ENCODE peak calls at places on chromosomes 13 and 19, in ten cellular contexts. H is neural progenitor cell, S is cardiac muscle cell, I is tibial nerve, G is esophagus squamous epithelium, Q is Peyer's patch, C is tibial artery, Z is heart left ventricle, R is pancreas, U is upper lobe of right lung. B is an unnamed sample. For H3K27me3 and H3K4me1, the result is how much of the 10 kb centered on the place peaks cover.

GRCh38 chr19:45254044-45254531 is 3.0 kb downstream of the MARK4 start:
- DNase-seq in H (no peak), S (no peak), I (no peak), G (no peak), Q (no peak), C (no peak), Z (no peak), R (no peak), U (no peak), B (no peak)

GRCh38 chr13:113098163-113098732 is 7.3 kb upstream of the F7 start:
- DNase-seq in H (no peak), S (no peak), I (no peak), G (no peak), Q (no peak), C (no peak), Z (no peak), R (no peak), U (no peak), B (no peak)

GRCh38 chr13:23432589-23432988 is 913 bp downstream of the SACS start:
- DNase-seq in H (peak), S (no peak), I (no peak), G (no peak), Q (no peak), C (no peak), Z (no peak), R (no peak), U (no peak), B (no peak)

GRCh38 chr13:21825186-21825585 is 154.3 kb downstream of the FGF9 start:
- DNase-seq in H (no peak), S (no peak), I (no peak), G (no peak), Q (no peak), C (no peak), Z (no peak), R (no peak), U (no peak), B (no peak)

GRCh38 chr19:44848036-44848804 is 2.1 kb downstream of the NECTIN2 start:
- DNase-seq in H (peak), S (peak), I (no peak), G (no peak), Q (no peak), C (peak), Z (peak), R (peak), U (no peak), B (no peak)

GRCh38 chr13:42970824-42971669 is 21.0 kb downstream of the EPSTI1 start:
- DNase-seq in H (peak), S (peak), I (peak), G (no peak), Q (no peak), C (peak), Z (no peak), R (no peak), U (no peak), B (no peak)

GRCh38 chr13:64480206-64480605 is 2749.9 kb downstream of the PCDH9 start:
- DNase-seq in H (no peak), S (no peak), I (no peak), G (no peak), Q (no peak), C (no peak), Z (no peak), R (no peak), U (no peak), B (no peak)

GRCh38 chr13:113110852-113111315 is 5.3 kb downstream of the F7 start:
- DNase-seq in H (no peak), S (no peak), I (no peak), G (no peak), Q (peak), C (no peak), Z (peak), R (no peak), U (no peak), B (no peak)

GRCh38 chr19:30227661-30228112 is 144.5 kb upstream of the ZNF536 start:
- DNase-seq in H (peak), S (peak), I (peak), G (no peak), Q (peak), C (peak), Z (peak), R (peak), U (peak), B (no peak)

GRCh38 chr13:112954488-112955270 is 14.3 kb upstream of the MCF2L start:
- DNase-seq in H (no peak), S (no peak), I (no peak), G (no peak), Q (peak), C (no peak), Z (no peak), R (no peak), U (no peak), B (no peak)

GRCh38 chr13:98089826-98090225 is 53.1 kb upstream of the FARP1 start:
- DNase-seq in H (no peak), S (no peak), I (no peak), G (no peak), Q (no peak), C (no peak), Z (no peak), R (no peak), U (no peak), B (no peak)

GRCh38 chr19:19321143-19321577 is 531 bp downstream of the MAU2 start:
- DNase-seq in H (peak), S (no peak), I (no peak), G (no peak), Q (no peak), C (no peak), Z (no peak), R (no peak), U (no peak), B (no peak)

GRCh38 chr19:15307169-15307568 is 25.2 kb downstream of the BRD4 start:
- DNase-seq in H (no peak), S (no peak), I (no peak), G (no peak), Q (no peak), C (no peak), Z (no peak), R (no peak), U (no peak), B (no peak)

GRCh38 chr19:29606420-29606747 is 301 bp downstream of the POP4 start:
- DNase-seq in H (no peak), S (no peak), I (no peak), G (no peak), Q (no peak), C (no peak), Z (no peak), R (no peak), U (no peak), B (no peak)

GRCh38 chr13:21576424-21576823 is 27.5 kb downstream of the MICU2 start:
- DNase-seq in H (no peak), S (peak), I (no peak), G (no peak), Q (no peak), C (no peak), Z (no peak), R (no peak), U (no peak), B (no peak)

GRCh38 chr19:16566161-16566560 is 6.1 kb downstream of the SLC35E1 start:
- DNase-seq in H (no peak), S (no peak), I (no peak), G (no peak), Q (no peak), C (no peak), Z (no peak), R (no peak), U (no peak), B (no peak)

GRCh38 chr19:35208121-35208520 is 20.4 kb downstream of the FAM187B start:
- DNase-seq in H (no peak), S (no peak), I (no peak), G (no peak), Q (no peak), C (no peak), Z (no peak), R (no peak), U (peak), B (no peak)

GRCh38 chr13:80921556-80921955 is 580.6 kb upstream of the SPRY2 start:
- DNase-seq in H (no peak), S (peak), I (no peak), G (no peak), Q (no peak), C (no peak), Z (no peak), R (no peak), U (no peak), B (no peak)

GRCh38 chr13:37495046-37495445 is 103.5 kb downstream of the POSTN start:
- DNase-seq in H (no peak), S (no peak), I (no peak), G (no peak), Q (no peak), C (no peak), Z (no peak), R (no peak), U (no peak), B (no peak)

GRCh38 chr13:59409211-59409610 is 754.5 kb downstream of the DIAPH3 start:
- DNase-seq in H (peak), S (peak), I (no peak), G (no peak), Q (no peak), C (no peak), Z (peak), R (peak), U (no peak), B (no peak)

GRCh38 chr19:49716154-49716553 is 25.2 kb downstream of the CPT1C start:
- DNase-seq in H (no peak), S (peak), I (no peak), G (no peak), Q (no peak), C (no peak), Z (no peak), R (no peak), U (no peak), B (no peak)

DNA sequence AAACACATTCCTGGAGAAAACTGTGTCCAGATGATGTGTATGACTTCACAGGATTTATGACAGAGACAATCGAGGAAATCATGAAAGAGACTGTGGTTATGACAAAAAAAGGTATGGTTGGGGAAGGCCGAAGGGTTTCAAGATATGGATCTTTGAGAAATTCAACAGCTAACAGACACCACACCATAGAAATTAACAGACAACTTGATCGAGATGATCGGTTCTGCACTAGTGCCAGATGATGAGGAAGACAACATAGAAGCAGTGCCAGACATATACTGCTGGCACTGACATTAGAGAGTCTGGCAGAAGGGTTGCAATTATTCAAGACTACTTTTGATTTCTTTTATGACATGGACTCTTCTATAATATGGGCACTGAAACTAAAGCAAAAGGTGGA is 37.2 kb downstream of the KCNRG start:
- DNase-seq in H (no peak), S (no peak), I (no peak), G (no peak), Q (no peak), C (no peak), Z (no peak), R (no peak), U (no peak), B (no peak)
- H3K27me3 ChIP-seq in H (under half), S (under half), I (under half), G (under half), Q (under half), C (under half), Z (under half), R (under half), U (under half), B (under half)

GRCh38 chr13:29490561-29490960 is 104.9 kb downstream of the SLC7A1 start:
- DNase-seq in H (no peak), S (no peak), I (no peak), G (no peak), Q (no peak), C (no peak), Z (no peak), R (no peak), U (no peak), B (no peak)
- H3K4me1 ChIP-seq in H (under half), S (under half), I (under half), G (under half), Q (under half), C (under half), Z (under half), R (under half), U (under half), B (under half)

DNA sequence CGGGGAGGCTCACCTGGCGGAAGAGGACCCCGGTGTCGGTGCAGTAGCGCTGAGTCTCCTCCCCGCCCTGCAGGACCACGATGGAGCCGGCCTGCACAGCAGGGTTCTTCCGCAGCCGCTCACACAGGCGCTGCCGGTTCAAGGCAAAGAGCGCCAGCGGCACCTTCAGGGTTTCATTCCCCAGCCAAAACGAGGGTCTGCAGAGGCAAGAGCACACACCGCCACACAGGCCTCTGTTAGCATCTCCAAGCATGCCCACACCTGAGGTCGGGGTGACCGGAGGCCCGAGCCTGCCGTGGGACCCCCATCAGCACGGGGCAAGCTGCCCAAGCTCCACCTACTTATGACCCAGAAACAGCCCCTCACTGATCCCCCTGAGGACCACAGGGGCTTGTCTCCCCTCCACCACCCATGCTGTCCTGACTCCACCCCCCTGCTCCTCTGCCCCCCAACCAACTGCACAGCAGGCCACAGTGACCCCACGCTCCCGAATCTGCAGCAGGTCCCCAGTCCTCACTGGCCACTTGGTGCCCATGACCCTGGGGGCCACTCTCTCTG is 8.9 kb downstream of the PEPD start:
- DNase-seq in H (no peak), S (no peak), I (no peak), G (no peak), Q (no peak), C (no peak), Z (no peak), R (no peak), U (no peak), B (no peak)
- TF ChIP-seq CTCF in H (no peak), S (no peak), I (no peak), G (no peak), Q (no peak), C (no peak), Z (no peak), R (no peak), U (no peak), B (no peak)

GRCh38 chr19:31279436-31279765 is 69.8 kb downstream of the TSHZ3 start:
- DNase-seq in H (no peak), S (no peak), I (no peak), G (no peak), Q (no peak), C (no peak), Z (no peak), R (no peak), U (peak), B (no peak)
- H3K27me3 ChIP-seq in H (under half), S (under half), I (under half), G (under half), Q (under half), C (under half), Z (under half), R (under half), U (under half), B (under half)

B was measured in thoracic aorta.